ENCODE peak calls at places on chromosomes 6 and 20, in seven cellular contexts. H is HCT116, G is psoas muscle, X is tibial nerve, D is PC-9, M is Panc1, B is aorta. A is an unnamed sample.

GRCh38 chr6:137589067-137589848 is 95.1 kb upstream of the OLIG3 start:
- DNase-seq in D (peak), G (no peak), X (no peak), M (no peak), H (peak), B (no peak), A (no peak)

GRCh38 chr20:56515657-56516381 is 8.7 kb upstream of the FAM209A start:
- DNase-seq in B (no peak), D (no peak), G (no peak), M (no peak), X (no peak), H (no peak), A (no peak)

GRCh38 chr20:41345729-41346067 is 5.1 kb downstream of the LPIN3 start:
- DNase-seq in M (no peak), D (no peak), G (no peak), X (no peak), H (no peak), B (peak), A (no peak)

GRCh38 chr20:2261105-2261504 is 34.7 kb upstream of the TGM3 start:
- DNase-seq in X (no peak), B (no peak), H (no peak), M (no peak), G (no peak), D (no peak), A (peak)

GRCh38 chr20:43746344-43747137 is 19.7 kb upstream of the GTSF1L start:
- DNase-seq in B (no peak), M (no peak), H (no peak), X (no peak), G (no peak), D (no peak), A (no peak)

GRCh38 chr20:38135641-38136420 is 29.2 kb downstream of the TGM2 start:
- DNase-seq in M (no peak), X (no peak), H (no peak), D (no peak), G (no peak), B (peak), A (peak)

GRCh38 chr20:62281161-62281933 is 21.4 kb upstream of the ADRM1 start:
- DNase-seq in M (no peak), X (no peak), G (no peak), D (no peak), B (no peak), H (no peak), A (no peak)

GRCh38 chr20:34639755-34640222 is 37.1 kb downstream of the PIGU start:
- DNase-seq in M (no peak), B (no peak), H (no peak), X (no peak), G (no peak), D (peak), A (peak)

GRCh38 chr6:73832313-73832712 is 136.3 kb downstream of the CD109 start:
- DNase-seq in B (no peak), G (no peak), X (no peak), M (no peak), H (no peak), D (no peak), A (no peak)

GRCh38 chr6:36715469-36715868 is 17.8 kb downstream of the RAB44 start:
- DNase-seq in X (no peak), D (no peak), G (no peak), H (no peak), M (no peak), B (no peak), A (no peak)

GRCh38 chr6:2196079-2196679 is 49.2 kb downstream of the GMDS start:
- DNase-seq in B (no peak), H (peak), M (peak), G (no peak), D (peak), X (peak), A (no peak)

GRCh38 chr6:87154641-87155271 is 609 bp upstream of the ZNF292 start:
- DNase-seq in M (no peak), H (no peak), D (no peak), B (no peak), G (no peak), X (no peak), A (no peak)

GRCh38 chr20:9025643-9026042 is 43.2 kb upstream of the PLCB4 start:
- DNase-seq in G (no peak), X (no peak), M (no peak), D (no peak), H (no peak), B (no peak), A (no peak)

GRCh38 chr6:114558153-114558552 is 215.3 kb upstream of the HS3ST5 start:
- DNase-seq in D (no peak), X (no peak), M (no peak), H (no peak), B (no peak), G (no peak), A (no peak)

GRCh38 chr6:6243846-6244245 is 76.6 kb downstream of the F13A1 start:
- DNase-seq in G (no peak), X (no peak), M (no peak), B (no peak), H (no peak), D (no peak), A (no peak)

GRCh38 chr6:149895702-149896310 is 2.1 kb downstream of the RAET1E start:
- DNase-seq in G (peak), H (peak), D (peak), M (no peak), X (peak), B (peak), A (no peak)

GRCh38 chr6:108873971-108874370 is 25.7 kb downstream of the ARMC2 start:
- DNase-seq in B (no peak), M (no peak), D (no peak), G (no peak), X (no peak), H (no peak), A (no peak)
- H3K27ac ChIP-seq in B (no peak), M (no peak), D (no peak), G (no peak), X (peak), H (no peak), A (peak)

DNA sequence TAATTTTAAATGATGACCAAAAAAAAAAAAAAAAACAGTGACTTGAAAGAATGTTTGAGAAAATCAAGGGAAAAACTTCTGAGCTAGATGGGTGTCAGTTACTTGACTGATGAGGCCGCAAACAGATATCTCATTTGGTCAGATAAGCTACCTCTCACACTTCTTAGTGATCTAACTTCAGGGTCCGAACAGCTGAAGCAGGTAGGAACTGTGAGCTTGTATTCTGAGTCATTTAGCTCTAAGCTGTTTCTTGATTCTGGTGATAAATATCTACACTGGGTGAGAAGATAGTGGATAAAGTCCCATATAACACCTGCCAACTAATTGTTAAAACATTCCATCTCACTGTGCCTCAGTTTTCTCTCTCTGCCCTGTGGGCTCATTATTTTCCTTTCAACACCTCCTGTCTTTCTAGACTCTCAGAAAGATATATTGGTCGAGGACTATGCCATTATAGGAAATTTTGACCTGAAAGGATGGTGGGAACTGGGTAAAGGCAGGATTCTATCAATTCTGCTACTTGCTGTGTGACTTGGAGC is 7.7 kb downstream of the KIF3B start:
- DNase-seq in G (no peak), D (no peak), X (no peak), M (no peak), H (no peak), B (no peak), A (no peak)
- H3K27ac ChIP-seq in G (no peak), D (no peak), X (peak), M (no peak), H (no peak), B (no peak), A (peak)

GRCh38 chr6:43877463-43878126 is 107.6 kb downstream of the VEGFA start:
- DNase-seq in H (no peak), X (no peak), B (no peak), M (no peak), G (no peak), D (no peak), A (no peak)

GRCh38 chr6:43878127-43878634 is 108.2 kb downstream of the VEGFA start:
- DNase-seq in D (no peak), H (no peak), G (no peak), B (no peak), X (no peak), M (no peak), A (no peak)

GRCh38 chr6:43877021-43877420 is 107.0 kb downstream of the VEGFA start:
- DNase-seq in G (no peak), M (no peak), X (no peak), B (no peak), H (no peak), D (no peak), A (no peak)

GRCh38 chr6:43875849-43876572 is 106.0 kb downstream of the VEGFA start:
- DNase-seq in H (no peak), X (no peak), M (no peak), D (no peak), B (no peak), G (no peak), A (no peak)

GRCh38 chr6:43876602-43877001 is 106.6 kb downstream of the VEGFA start:
- DNase-seq in B (no peak), X (no peak), D (no peak), M (no peak), G (no peak), H (no peak), A (no peak)
- H3K27ac ChIP-seq in B (no peak), X (no peak), D (no peak), M (no peak), G (no peak), H (no peak), A (no peak)

DNA sequence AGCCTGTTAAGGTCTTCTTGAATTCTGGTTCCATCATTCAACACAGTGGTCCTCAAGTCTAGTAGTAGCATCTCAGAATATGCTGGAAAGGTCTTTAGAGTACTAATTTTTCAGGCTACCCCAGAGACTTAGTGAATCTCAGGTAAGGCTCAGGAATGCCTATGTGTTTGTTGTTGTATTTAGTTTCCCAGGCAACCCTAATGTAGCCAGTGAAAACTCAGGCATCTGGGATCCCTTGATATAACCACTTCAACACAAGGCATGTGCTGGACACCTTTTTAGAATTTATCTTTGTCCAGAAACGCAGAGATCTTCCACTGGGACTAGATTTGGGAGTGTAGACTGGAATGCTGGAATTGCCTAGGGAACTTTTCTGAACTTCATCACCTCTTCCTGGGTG is 597.9 kb upstream of the FLRT3 start:
- DNase-seq in X (no peak), G (no peak), H (no peak), M (no peak), B (no peak), D (no peak), A (no peak)
- H3K27ac ChIP-seq in X (no peak), G (no peak), H (no peak), M (no peak), B (no peak), D (no peak), A (no peak)

DNA sequence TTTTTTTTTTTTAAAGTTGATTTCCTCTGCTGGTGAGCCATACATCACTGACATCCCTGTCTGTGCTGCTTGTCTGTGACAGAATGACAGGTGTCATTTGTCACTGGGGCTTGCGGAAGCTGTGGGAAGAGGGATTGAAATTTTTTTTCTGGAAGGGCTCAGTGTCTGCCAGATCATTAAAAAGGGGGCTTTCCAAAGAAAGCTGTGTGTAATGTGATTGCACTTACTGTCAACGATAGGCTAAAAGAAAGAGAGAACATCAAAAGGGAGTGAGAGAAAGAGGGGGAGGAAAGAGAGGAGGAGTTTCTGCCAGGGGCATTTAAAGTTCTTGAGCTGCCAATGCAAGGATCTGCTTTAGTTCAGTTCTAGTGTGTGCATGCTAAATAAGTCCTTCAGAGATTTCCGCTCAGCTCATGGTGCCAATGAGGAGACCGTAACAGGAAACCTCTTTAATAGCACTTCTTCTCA is 177.1 kb downstream of the TSHZ2 start:
- DNase-seq in M (no peak), D (no peak), G (no peak), H (no peak), X (no peak), B (no peak), A (no peak)
- H3K27ac ChIP-seq in M (no peak), D (no peak), G (no peak), H (no peak), X (peak), B (no peak), A (no peak)

GRCh38 chr6:100344321-100344720 is 120.4 kb downstream of the SIM1 start:
- DNase-seq in H (no peak), X (no peak), D (no peak), M (no peak), B (no peak), G (no peak), A (no peak)
- H3K27ac ChIP-seq in H (no peak), X (no peak), D (no peak), M (no peak), B (no peak), G (peak), A (no peak)

GRCh38 chr6:113060664-113061063 is 713.5 kb downstream of the RFPL4B start:
- DNase-seq in B (no peak), M (no peak), D (no peak), X (no peak), H (no peak), G (no peak), A (no peak)
- H3K27ac ChIP-seq in B (no peak), M (no peak), D (no peak), X (no peak), H (no peak), G (no peak), A (no peak)

DNA sequence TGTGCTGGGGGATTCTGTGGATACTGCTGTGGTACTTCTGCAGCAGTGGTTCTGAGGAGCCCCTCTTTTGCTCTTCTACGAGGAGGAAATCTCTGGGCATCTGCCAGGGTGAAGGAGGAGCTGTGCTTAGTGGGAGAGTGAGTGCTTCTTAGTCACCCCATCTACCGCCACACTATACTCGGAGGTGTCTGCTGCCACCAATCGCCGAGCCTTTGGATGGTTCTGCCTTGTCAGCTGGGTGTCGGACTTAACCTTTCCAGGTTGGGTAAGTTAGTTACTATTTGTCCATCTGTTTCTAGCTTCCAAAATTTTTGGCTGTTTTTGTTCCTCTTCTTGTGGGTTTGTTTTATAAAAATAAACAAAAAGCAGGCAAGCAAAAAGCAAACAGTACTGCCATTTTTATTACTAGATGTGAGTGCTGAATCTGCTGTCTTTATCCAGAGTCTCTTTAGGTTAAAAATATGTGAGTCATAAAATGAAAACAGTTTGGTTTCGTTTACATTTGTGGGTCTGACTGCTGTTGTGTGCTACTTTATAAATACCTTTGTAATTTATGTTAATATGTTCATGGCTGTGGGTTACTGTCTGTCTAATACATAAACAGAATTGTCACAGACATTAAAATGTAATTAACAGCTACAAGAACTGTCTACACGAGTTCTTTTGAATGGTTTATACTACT is 89.1 kb downstream of the ARID1B start:
- DNase-seq in B (no peak), D (no peak), M (no peak), X (no peak), G (no peak), H (no peak), A (no peak)
- H3K27ac ChIP-seq in B (no peak), D (no peak), M (no peak), X (no peak), G (peak), H (no peak), A (no peak)

DNA sequence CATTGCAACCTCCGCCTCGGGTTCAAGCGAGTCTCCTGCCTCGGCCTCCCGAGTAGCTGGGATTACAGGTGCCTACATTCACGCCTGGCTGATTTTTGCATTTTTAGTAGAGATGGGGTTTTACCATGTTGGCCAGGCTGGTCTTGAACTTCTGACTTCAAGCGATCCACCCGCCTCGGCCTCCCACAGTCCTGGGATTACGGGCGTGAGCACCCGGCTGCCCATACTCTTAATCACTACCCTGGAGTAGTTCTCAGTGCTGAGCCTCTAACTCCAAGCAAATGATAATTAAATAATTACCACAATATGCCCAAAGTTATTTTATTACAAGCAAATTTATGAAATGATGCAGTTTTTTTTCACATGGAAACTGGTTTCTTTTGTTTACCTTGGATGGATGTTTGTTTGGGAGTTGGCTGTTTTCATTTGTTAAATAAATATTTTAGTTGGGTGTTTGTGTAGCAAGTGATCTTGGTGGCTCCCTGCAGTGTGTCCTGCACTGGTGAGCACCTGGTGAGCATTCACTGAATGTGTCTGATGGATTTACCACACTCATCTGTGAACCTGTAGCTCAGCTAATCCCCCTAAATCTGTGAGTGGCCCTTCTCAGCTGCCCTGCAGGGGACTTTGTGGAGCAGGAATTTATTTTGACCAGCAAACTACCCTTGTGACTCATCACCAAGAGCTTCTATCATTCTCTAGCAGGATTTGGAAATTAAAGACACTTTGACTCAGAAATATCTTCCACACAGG is 36.9 kb downstream of the UTRN start:
- DNase-seq in M (no peak), H (no peak), D (no peak), G (no peak), X (no peak), B (no peak), A (no peak)
- H3K27ac ChIP-seq in M (peak), H (peak), D (peak), G (no peak), X (peak), B (no peak), A (no peak)

DNA sequence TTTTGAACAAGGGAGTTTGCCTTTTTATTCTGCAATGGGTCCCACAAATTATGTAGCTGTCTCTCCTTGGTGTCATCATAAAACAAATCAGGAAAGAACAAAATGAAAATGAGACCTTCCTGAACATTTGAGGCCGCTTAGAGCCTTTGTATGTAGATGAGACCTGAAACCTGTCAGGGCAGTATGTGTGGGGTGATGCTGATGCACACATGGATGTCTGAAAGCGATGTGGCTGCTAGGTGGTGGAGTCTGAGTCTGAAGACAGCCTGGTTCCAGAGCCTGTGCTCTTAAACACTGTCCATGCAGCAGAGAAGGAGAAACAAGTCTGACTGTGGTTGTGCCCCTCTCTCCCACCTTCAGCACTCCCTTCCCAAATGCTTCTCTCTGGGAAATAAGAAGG is 158.1 kb downstream of the PHF3 start:
- DNase-seq in H (no peak), X (no peak), B (no peak), M (no peak), D (no peak), G (no peak), A (no peak)
- H3K27ac ChIP-seq in H (no peak), X (no peak), B (no peak), M (no peak), D (no peak), G (no peak), A (no peak)

A was measured in Peyer's patch.